ENCODE peak calls at places on chromosome 20, in four cellular contexts. P is activated CD4-positive, alpha-beta T cell treated with anti-CD3 and anti-CD28 coated beads, Interleukin-2, amount 10 ng/mL, durations not matched to agents 7 days and 5 days; S is stimulated activated CD4-positive, alpha-beta T cell treated with anti-CD3 and anti-CD28 coated beads, Interleukin-15, amount 100 ng/mL, for 1 hour; Y is NCI-H1105. U is an unnamed sample.

GRCh38 chr20:38197217-38198008 is 32.3 kb upstream of the TGM2 start:
- DNase-seq in P (no peak), S (no peak), Y (no peak), U (no peak)

GRCh38 chr20:1396264-1396663 is 3.4 kb upstream of the FKBP1A start:
- DNase-seq in P (no peak), S (no peak), Y (no peak), U (no peak)

GRCh38 chr20:35561671-35562070 is 19.8 kb downstream of the ERGIC3 start:
- DNase-seq in P (no peak), S (no peak), Y (no peak), U (no peak)

GRCh38 chr20:53445276-53445675 is 148.4 kb downstream of the ZNF217 start:
- DNase-seq in P (no peak), S (no peak), Y (no peak), U (no peak)

GRCh38 chr20:33561981-33562601 is 72.2 kb downstream of the CBFA2T2 start:
- DNase-seq in P (no peak), S (no peak), Y (peak), U (peak)

GRCh38 chr20:52991783-52992182 is 19.6 kb downstream of the TSHZ2 start:
- DNase-seq in P (no peak), S (no peak), Y (no peak), U (no peak)

GRCh38 chr20:51354191-51354768 is 188.2 kb downstream of the NFATC2 start:
- DNase-seq in P (no peak), S (no peak), Y (no peak), U (no peak)

GRCh38 chr20:62437985-62438384 is 10.6 kb upstream of the RBBP8NL start:
- DNase-seq in P (no peak), S (no peak), Y (peak), U (peak)

GRCh38 chr20:56755201-56755600 is 126.1 kb downstream of the TFAP2C start:
- DNase-seq in P (no peak), S (no peak), Y (no peak), U (no peak)

GRCh38 chr20:50267041-50267865 is 76.6 kb downstream of the CEBPB start:
- DNase-seq in P (no peak), S (no peak), Y (peak), U (no peak)

GRCh38 chr20:62089393-62089792 is 23.7 kb upstream of the TAF4 start:
- DNase-seq in P (no peak), S (no peak), Y (no peak), U (no peak)

GRCh38 chr20:38034108-38034649 is 633 bp downstream of the RPRD1B start:
- DNase-seq in P (no peak), S (no peak), Y (no peak), U (peak)

GRCh38 chr20:63911171-63911570 is 16.2 kb downstream of the DNAJC5 start:
- DNase-seq in P (no peak), S (no peak), Y (no peak), U (peak)

GRCh38 chr20:14830466-14830865 is 493.1 kb upstream of the FLRT3 start:
- DNase-seq in P (no peak), S (no peak), Y (peak), U (no peak)

GRCh38 chr20:2799688-2800589 is 488 bp downstream of the CPXM1 start:
- DNase-seq in P (no peak), S (no peak), Y (no peak), U (no peak)

GRCh38 chr20:41408986-41409385 is 42.4 kb upstream of the EMILIN3 start:
- DNase-seq in P (no peak), S (no peak), Y (peak), U (peak)

GRCh38 chr20:59829415-59830106 is 103.9 kb downstream of the SYCP2 start:
- DNase-seq in P (peak), S (no peak), Y (no peak), U (no peak)

GRCh38 chr20:63356931-63357879 is 3.9 kb downstream of the CHRNA4 start:
- DNase-seq in P (no peak), S (no peak), Y (no peak), U (no peak)

GRCh38 chr20:63223121-63223825 is 7.3 kb upstream of the YTHDF1 start:
- DNase-seq in P (peak), S (no peak), Y (no peak), U (no peak)